ENCODE peak calls at places on chromosomes 7 and 10, in ten cellular contexts. C, Y, A, Z, T, N, X, P, Q and I are unnamed samples.

GRCh38 chr10:79354615-79355014 is 7.3 kb downstream of the PPIF start:
- ATAC-seq in Z (no peak), T (no peak), A (no peak), C (no peak), Y (no peak), N (no peak), Q (no peak), P (no peak), X (no peak), I (no peak)

GRCh38 chr10:28797904-28798371 is 120.6 kb downstream of the BAMBI start:
- ATAC-seq in A (no peak), Y (peak; percentile 43), Q (no peak), Z (no peak), X (no peak), P (no peak), C (no peak), N (no peak), T (peak; percentile 53), I (no peak)

GRCh38 chr7:143499246-143499645 is 21.6 kb downstream of the TAS2R41 start:
- ATAC-seq in Y (peak; percentile 86), T (peak; percentile 86), A (peak; percentile 73), X (peak; percentile 14), N (peak; percentile 65), Q (no peak), C (no peak), P (peak; percentile 78), Z (no peak), I (peak; percentile 52)

GRCh38 chr7:39042706-39043105 is 65.0 kb downstream of the POU6F2 start:
- ATAC-seq in P (no peak), N (no peak), T (no peak), A (no peak), Y (no peak), C (no peak), X (no peak), Z (no peak), Q (no peak), I (no peak)

GRCh38 chr7:116727432-116728009 is 55.5 kb downstream of the MET start:
- ATAC-seq in N (peak; percentile 18), P (no peak), Y (peak; percentile 14), A (peak; percentile 12), C (peak; percentile 9), X (peak; percentile 16), Q (no peak), Z (no peak), T (peak; percentile 27), I (no peak)

GRCh38 chr10:21899736-21900135 is 103.8 kb downstream of the DNAJC1 start:
- ATAC-seq in A (no peak), T (no peak), P (no peak), C (no peak), N (no peak), Z (no peak), Y (no peak), Q (no peak), X (no peak), I (no peak)

GRCh38 chr10:38157270-38157685 is 63.1 kb downstream of the ZNF37A start:
- ATAC-seq in N (no peak), Q (no peak), X (no peak), P (no peak), C (no peak), Z (no peak), Y (no peak), T (no peak), A (no peak), I (no peak)

GRCh38 chr10:59825932-59826331 is 72.7 kb upstream of the MRLN start:
- ATAC-seq in Q (no peak), A (no peak), X (no peak), N (no peak), P (no peak), T (peak; percentile 72), Y (peak; percentile 74), Z (no peak), C (peak; percentile 42), I (no peak)

GRCh38 chr7:35185908-35186731 is 67.8 kb downstream of the TBX20 start:
- ATAC-seq in N (peak; percentile 26), A (peak; percentile 58), Z (peak; percentile 28), Y (peak; percentile 90), T (peak; percentile 88), Q (no peak), P (no peak), X (peak; percentile 62), C (no peak), I (no peak)

GRCh38 chr7:119838444-119838843 is 434.5 kb upstream of the KCND2 start:
- ATAC-seq in C (no peak), Y (no peak), T (no peak), P (no peak), Z (no peak), N (no peak), X (no peak), Q (no peak), A (no peak), I (no peak)

GRCh38 chr7:3431306-3431705 is 130.3 kb downstream of the SDK1 start:
- ATAC-seq in P (no peak), C (no peak), Z (no peak), X (no peak), Y (no peak), T (no peak), N (no peak), Q (no peak), A (no peak), I (no peak)